ENCODE peak calls at places on chromosomes 7 and 10, in ten cellular contexts. H, T, U, M, Z, F, J, L, E and I are unnamed samples.

GRCh38 chr7:131606346-131607290 is 50.2 kb upstream of the PODXL start:
- DNase-seq in H (no peak), T (no peak), U (peak; percentile 31), J (no peak), M (no peak), Z (no peak), E (no peak), L (no peak), F (no peak), I (no peak)

GRCh38 chr10:71235808-71236207 is 23.4 kb downstream of the UNC5B start:
- DNase-seq in H (no peak), Z (no peak), M (no peak), J (no peak), U (no peak), F (no peak), L (no peak), T (no peak), E (no peak), I (no peak)

GRCh38 chr7:15015545-15016314 is 113.2 kb upstream of the DGKB start:
- DNase-seq in L (peak; percentile 75), J (peak; percentile 83), Z (peak; percentile 76), H (peak; percentile 68), F (peak; percentile 96), U (peak; percentile 57), M (peak; percentile 76), T (peak; percentile 68), E (peak; percentile 26), I (peak; percentile 20)

GRCh38 chr7:2617710-2617975 is 14.1 kb upstream of the TTYH3 start:
- DNase-seq in Z (no peak), F (no peak), J (no peak), T (no peak), L (no peak), M (no peak), H (no peak), U (no peak), E (no peak), I (no peak)

GRCh38 chr7:79436378-79436777 is 17.1 kb downstream of the MAGI2 start:
- DNase-seq in U (no peak), L (no peak), M (no peak), J (no peak), H (no peak), Z (no peak), T (no peak), E (no peak), F (no peak), I (no peak)

GRCh38 chr10:122307669-122308486 is 36.8 kb downstream of the BTBD16 start:
- DNase-seq in Z (peak; percentile 18), T (no peak), F (no peak), H (peak; percentile 99), U (no peak), L (no peak), J (peak; percentile 96), M (no peak), E (peak; percentile 93), I (no peak)

GRCh38 chr7:2870471-2870941 is 26.4 kb upstream of the GNA12 start:
- DNase-seq in E (no peak), F (no peak), M (no peak), J (peak; percentile 52), H (no peak), L (no peak), U (peak; percentile 78), T (no peak), Z (no peak), I (peak; percentile 42)

GRCh38 chr10:105658696-105659095 is 1017.6 kb downstream of the SORCS3 start:
- DNase-seq in F (no peak), T (no peak), L (no peak), M (no peak), U (no peak), J (no peak), E (no peak), Z (no peak), H (no peak), I (no peak)

GRCh38 chr10:33335800-33336605 is 1.5 kb upstream of the NRP1 start:
- DNase-seq in H (peak; percentile 94), E (peak; percentile 78), M (no peak), Z (no peak), L (no peak), J (peak; percentile 83), T (no peak), U (peak; percentile 49), F (peak; percentile 11), I (no peak)

GRCh38 chr7:77205706-77206105 is 6.1 kb upstream of the FGL2 start:
- DNase-seq in T (no peak), E (no peak), Z (no peak), H (no peak), L (no peak), M (no peak), J (no peak), U (no peak), F (no peak), I (no peak)

GRCh38 chr10:14429043-14429713 is 98.5 kb upstream of the FRMD4A start:
- DNase-seq in E (no peak), M (no peak), T (no peak), L (no peak), H (peak; percentile 81), J (peak; percentile 66), F (no peak), U (no peak), Z (no peak), I (no peak)

GRCh38 chr7:102203218-102203617 is 83.5 kb upstream of the SH2B2 start:
- DNase-seq in Z (no peak), E (no peak), J (no peak), T (no peak), L (no peak), U (no peak), M (no peak), F (no peak), H (no peak), I (no peak)

GRCh38 chr10:114543456-114543855 is 114.6 kb downstream of the ABLIM1 start:
- DNase-seq in U (no peak), T (no peak), L (no peak), M (no peak), Z (no peak), E (no peak), J (no peak), F (no peak), H (no peak), I (no peak)

GRCh38 chr7:17706734-17707133 is 233.6 kb downstream of the SNX13 start:
- DNase-seq in M (peak; percentile 59), L (peak; percentile 46), H (peak; percentile 45), Z (no peak), U (peak; percentile 87), E (peak; percentile 49), F (peak; percentile 60), J (peak; percentile 84), T (peak; percentile 28), I (peak; percentile 9)

GRCh38 chr7:6422095-6422494 is 25.7 kb downstream of the DAGLB start:
- DNase-seq in J (no peak), Z (no peak), H (no peak), F (no peak), L (no peak), E (no peak), U (no peak), M (no peak), T (no peak), I (no peak)

GRCh38 chr7:17680026-17680425 is 260.3 kb downstream of the SNX13 start:
- DNase-seq in T (no peak), J (peak; percentile 91), U (no peak), L (no peak), F (no peak), H (peak; percentile 96), E (peak; percentile 15), Z (no peak), M (no peak), I (no peak)

GRCh38 chr7:139570119-139570518 is 46.6 kb downstream of the CLEC2L start:
- DNase-seq in J (no peak), M (no peak), Z (no peak), L (no peak), E (no peak), U (no peak), T (peak; percentile 14), F (no peak), H (no peak), I (no peak)

GRCh38 chr10:61175331-61175730 is 231.3 kb upstream of the RHOBTB1 start:
- DNase-seq in J (no peak), L (no peak), E (no peak), F (no peak), T (no peak), H (no peak), M (no peak), U (no peak), Z (no peak), I (no peak)

GRCh38 chr7:4610768-4611467 is 71.2 kb upstream of the FOXK1 start:
- DNase-seq in Z (peak; percentile 54), F (peak; percentile 71), U (peak; percentile 74), E (peak; percentile 76), T (peak; percentile 63), L (peak; percentile 74), M (peak; percentile 57), H (peak; percentile 69), J (peak; percentile 79), I (peak; percentile 54)

GRCh38 chr10:124145109-124145860 is 51.9 kb upstream of the CHST15 start:
- DNase-seq in F (no peak), M (no peak), T (no peak), H (no peak), Z (no peak), E (no peak), J (no peak), L (no peak), U (peak; percentile 46), I (peak; percentile 82)

GRCh38 chr7:112204072-112204775 is 2.0 kb downstream of the DOCK4 start:
- DNase-seq in E (peak; percentile 26), U (peak; percentile 47), T (no peak), L (no peak), M (no peak), J (peak; percentile 46), H (no peak), F (peak; percentile 72), Z (no peak), I (no peak)